ENCODE peak calls at places on chromosomes 4 and X, in four cellular contexts. E is GM23338, H is mammary epithelial cell, W is sigmoid colon. R is an unnamed sample.

GRCh38 chrX:117508021-117508420 is 608.6 kb downstream of the KLHL13 start:
- DNase-seq in W (no peak), E (no peak), H (no peak), R (no peak)

GRCh38 chrX:30653415-30654131 is at the start of gene GK:
- DNase-seq in E (peak), W (peak), H (peak), R (no peak)

GRCh38 chr4:112321768-112322684 is 24.9 kb downstream of the ALPK1 start:
- DNase-seq in H (peak), E (peak), W (peak), R (peak)

GRCh38 chrX:11629593-11630211 is 36.0 kb downstream of the ARHGAP6 start:
- DNase-seq in W (peak), E (peak), H (peak), R (no peak)

GRCh38 chr4:54400802-54401201 is 171.7 kb downstream of the PDGFRA start:
- DNase-seq in H (peak), E (no peak), W (no peak), R (peak)

GRCh38 chr4:2284161-2284933 is 22.4 kb upstream of the MXD4 start:
- DNase-seq in H (no peak), E (no peak), W (peak), R (no peak)

GRCh38 chr4:52059372-52059771 is 8.3 kb downstream of the SPATA18 start:
- DNase-seq in W (no peak), E (no peak), H (peak), R (no peak)

GRCh38 chrX:110407910-110408545 is 49.4 kb downstream of the RTL9 start:
- DNase-seq in H (peak), W (no peak), E (peak), R (no peak)

GRCh38 chrX:153537526-153538295 is 20.3 kb downstream of the ATP2B3 start:
- DNase-seq in H (no peak), W (no peak), E (no peak), R (no peak)

GRCh38 chr4:2462218-2462991 is 6.5 kb upstream of the RNF4 start:
- DNase-seq in W (peak), E (peak), H (peak), R (no peak)

GRCh38 chr4:181952478-181952877 is 290.7 kb upstream of the TENM3 start:
- DNase-seq in E (no peak), W (no peak), H (peak), R (no peak)

GRCh38 chr4:6914448-6914847 is 4.8 kb downstream of the TBC1D14 start:
- DNase-seq in E (no peak), W (peak), H (no peak), R (no peak)

GRCh38 chrX:40096395-40097091 is 1.2 kb downstream of the BCOR start:
- DNase-seq in W (peak), E (no peak), H (peak), R (no peak)

GRCh38 chrX:153765138-153766079 is 1.4 kb downstream of the PLXNB3 start:
- DNase-seq in H (no peak), W (peak), E (no peak), R (no peak)

GRCh38 chr4:47824844-47825243 is 13.0 kb downstream of the CORIN start:
- DNase-seq in W (no peak), E (peak), H (no peak), R (no peak)

GRCh38 chr4:106048250-106048931 is 153.1 kb downstream of the NPNT start:
- DNase-seq in E (no peak), H (no peak), W (no peak), R (no peak)

GRCh38 chr4:26039950-26040349 is 125.9 kb downstream of the SMIM20 start:
- DNase-seq in W (peak), H (no peak), E (no peak), R (no peak)

GRCh38 chr4:128608006-128608405 is 201.5 kb upstream of the JADE1 start:
- DNase-seq in E (no peak), W (no peak), H (no peak), R (no peak)

GRCh38 chrX:107712231-107713204 is 63.1 kb downstream of the TSC22D3 start:
- DNase-seq in E (no peak), W (peak), H (peak), R (no peak)

GRCh38 chr4:129403848-129404247 is 307.9 kb downstream of the C4orf33 start:
- DNase-seq in W (no peak), E (no peak), H (no peak), R (no peak)

GRCh38 chr4:38743866-38744265 is 38.9 kb downstream of the TLR10 start:
- DNase-seq in E (no peak), H (no peak), W (no peak), R (no peak)

GRCh38 chr4:86181585-86181984 is 178.3 kb downstream of the MAPK10 start:
- DNase-seq in E (no peak), H (no peak), W (no peak), R (no peak)

GRCh38 chrX:115018040-115018647 is 728 bp upstream of the IL13RA2 start:
- DNase-seq in W (no peak), H (no peak), E (peak), R (no peak)

GRCh38 chr4:3241905-3242304 is 7.1 kb upstream of the MSANTD1 start:
- DNase-seq in W (peak), E (no peak), H (no peak), R (no peak)

GRCh38 chr4:14943749-14944148 is 58.5 kb upstream of the CPEB2 start:
- DNase-seq in H (no peak), W (no peak), E (no peak), R (no peak)

GRCh38 chr4:7397206-7398103 is 37.3 kb downstream of the PSAPL1 start:
- DNase-seq in E (no peak), W (no peak), H (peak), R (no peak)

GRCh38 chrX:73876897-73877296 is 313.9 kb downstream of the CHIC1 start:
- DNase-seq in W (no peak), E (no peak), H (peak), R (no peak)

GRCh38 chrX:112841820-112842157 is 1.2 kb upstream of the AMOT start:
- DNase-seq in W (no peak), H (no peak), E (no peak), R (no peak)

GRCh38 chr4:152850377-152850776 is 70.6 kb downstream of the ARFIP1 start:
- DNase-seq in E (peak), W (no peak), H (peak), R (no peak)

GRCh38 chr4:167831853-167832252 is 260.5 kb upstream of the ANXA10 start:
- DNase-seq in E (no peak), H (no peak), W (no peak), R (no peak)

GRCh38 chr4:145234086-145234694 is 53.8 kb upstream of the OTUD4 start:
- DNase-seq in E (peak), W (no peak), H (peak), R (no peak)

GRCh38 chrX:47297874-47298273 is 65.1 kb downstream of the USP11 start:
- DNase-seq in H (peak), E (no peak), W (no peak), R (no peak)

GRCh38 chrX:53004038-53004437 is 44.6 kb upstream of the GPR173 start:
- DNase-seq in H (no peak), E (no peak), W (no peak), R (no peak)

GRCh38 chr4:98491862-98492554 is 166.4 kb downstream of the TSPAN5 start:
- DNase-seq in E (peak), H (peak), W (no peak), R (no peak)

GRCh38 chrX:5957506-5957905 is 271.2 kb downstream of the NLGN4X start:
- DNase-seq in E (no peak), H (peak), W (no peak), R (no peak)

GRCh38 chr4:96352051-96352517 is 512.2 kb downstream of the PDHA2 start:
- DNase-seq in H (peak), E (peak), W (no peak), R (no peak)

GRCh38 chr4:154491731-154492249 is at the start of gene DCHS2:
- DNase-seq in W (peak), E (peak), H (peak), R (no peak)